ENCODE peak calls at places on chromosomes 7 and 10, in four cellular contexts. V is HepG2, R is K562, H is GM12878. L is an unnamed sample.

GRCh38 chr10:5442056-5442989 is 30.0 kb downstream of the NET1 start:
- DNase-seq in V (peak), R (peak), H (no peak), L (peak)

GRCh38 chr7:469591-469961 is 50.1 kb downstream of the PDGFA start:
- DNase-seq in V (no peak), R (no peak), H (no peak), L (no peak)

GRCh38 chr10:29041512-29042150 is 247.2 kb upstream of the LYZL1 start:
- DNase-seq in V (no peak), R (no peak), H (no peak), L (no peak)

GRCh38 chr7:19713676-19714075 is 4.8 kb upstream of the POLR1F start:
- DNase-seq in V (peak), R (peak), H (peak), L (peak)

GRCh38 chr10:126803394-126803793 is 101.8 kb upstream of the DOCK1 start:
- DNase-seq in V (no peak), R (no peak), H (no peak), L (no peak)

GRCh38 chr7:83475403-83475802 is 173.5 kb downstream of the SEMA3E start:
- DNase-seq in V (peak), R (no peak), H (no peak), L (no peak)

GRCh38 chr7:73648593-73649332 is 18.9 kb upstream of the VPS37D start:
- DNase-seq in V (no peak), R (no peak), H (no peak), L (no peak)

GRCh38 chr7:38057829-38058228 is 120.2 kb upstream of the STARD3NL start:
- DNase-seq in V (no peak), R (no peak), H (no peak), L (no peak)

GRCh38 chr10:30645340-30645827 is 15.8 kb upstream of the LYZL2 start:
- DNase-seq in V (peak), R (no peak), H (no peak), L (peak)

GRCh38 chr7:40698921-40699260 is 564.1 kb downstream of the SUGCT start:
- DNase-seq in V (no peak), R (no peak), H (no peak), L (no peak)

GRCh38 chr7:157801109-157801508 is 464.3 kb downstream of the DNAJB6 start:
- DNase-seq in V (no peak), R (no peak), H (no peak), L (no peak)

GRCh38 chr10:89079991-89080390 is 89.4 kb downstream of the FAS start:
- DNase-seq in V (no peak), R (no peak), H (no peak), L (no peak)

GRCh38 chr10:102522874-102523249 is 19.1 kb downstream of the SUFU start:
- DNase-seq in V (no peak), R (no peak), H (no peak), L (no peak)

GRCh38 chr7:106870983-106871410 is 5.9 kb downstream of the PIK3CG start:
- DNase-seq in V (no peak), R (no peak), H (peak), L (no peak)

GRCh38 chr7:130423636-130424035 is 17.2 kb downstream of the CEP41 start:
- DNase-seq in V (no peak), R (no peak), H (no peak), L (no peak)
- TF ChIP-seq POLR2AphosphoS2 in V (no peak), R (no peak), H (no peak), L (no peak)

GRCh38 chr7:2028733-2029132 is 204.0 kb downstream of the MAD1L1 start:
- DNase-seq in V (no peak), R (no peak), H (no peak), L (no peak)

GRCh38 chr7:2022021-2022409 is 210.7 kb downstream of the MAD1L1 start:
- DNase-seq in V (no peak), R (no peak), H (no peak), L (no peak)

GRCh38 chr7:2022737-2023250 is 210.0 kb downstream of the MAD1L1 start:
- DNase-seq in V (no peak), R (peak), H (no peak), L (no peak)

GRCh38 chr7:2025188-2025587 is 207.6 kb downstream of the MAD1L1 start:
- DNase-seq in V (no peak), R (no peak), H (no peak), L (no peak)

DNA sequence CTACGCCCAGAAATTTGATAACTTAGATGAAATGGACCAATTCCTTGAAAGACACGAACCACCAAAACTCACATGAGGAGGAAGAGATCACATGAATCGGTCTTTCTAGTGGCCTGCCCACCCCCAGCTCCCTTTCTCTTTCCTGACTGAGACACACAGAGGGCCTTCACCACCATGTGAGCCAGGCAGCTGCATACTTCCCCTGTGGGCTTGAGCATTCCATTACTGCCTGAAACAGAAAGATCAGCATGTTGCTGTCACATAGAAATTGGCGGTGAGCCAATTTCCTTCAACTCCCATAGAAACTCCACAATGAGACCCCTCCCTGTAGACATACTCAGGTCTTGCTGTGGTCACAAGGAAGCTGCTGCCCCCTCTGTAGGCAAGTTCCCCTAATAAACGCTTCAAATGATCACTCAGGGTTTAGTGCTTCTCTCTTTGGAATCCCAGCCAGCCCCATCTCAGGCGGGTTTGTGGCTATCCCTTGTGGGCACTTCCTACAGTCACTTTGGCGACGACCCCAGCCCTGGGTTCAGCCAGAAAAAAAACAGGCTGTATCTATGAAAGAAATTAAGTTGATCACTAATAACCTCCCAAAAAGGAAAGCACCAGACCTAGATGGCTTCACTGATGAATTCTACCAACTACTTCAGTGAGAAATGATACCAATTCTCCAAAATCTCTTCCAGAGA is 208.4 kb downstream of the MAD1L1 start:
- DNase-seq in V (peak), R (no peak), H (no peak), L (no peak)
- TF ChIP-seq POLR2AphosphoS2 in V (no peak), R (no peak), H (no peak), L (no peak)

GRCh38 chr7:28114056-28114455 is 66.5 kb downstream of the JAZF1 start:
- DNase-seq in V (no peak), R (no peak), H (no peak), L (no peak)
- TF ChIP-seq POLR2AphosphoS2 in V (no peak), R (no peak), H (no peak), L (no peak)

DNA sequence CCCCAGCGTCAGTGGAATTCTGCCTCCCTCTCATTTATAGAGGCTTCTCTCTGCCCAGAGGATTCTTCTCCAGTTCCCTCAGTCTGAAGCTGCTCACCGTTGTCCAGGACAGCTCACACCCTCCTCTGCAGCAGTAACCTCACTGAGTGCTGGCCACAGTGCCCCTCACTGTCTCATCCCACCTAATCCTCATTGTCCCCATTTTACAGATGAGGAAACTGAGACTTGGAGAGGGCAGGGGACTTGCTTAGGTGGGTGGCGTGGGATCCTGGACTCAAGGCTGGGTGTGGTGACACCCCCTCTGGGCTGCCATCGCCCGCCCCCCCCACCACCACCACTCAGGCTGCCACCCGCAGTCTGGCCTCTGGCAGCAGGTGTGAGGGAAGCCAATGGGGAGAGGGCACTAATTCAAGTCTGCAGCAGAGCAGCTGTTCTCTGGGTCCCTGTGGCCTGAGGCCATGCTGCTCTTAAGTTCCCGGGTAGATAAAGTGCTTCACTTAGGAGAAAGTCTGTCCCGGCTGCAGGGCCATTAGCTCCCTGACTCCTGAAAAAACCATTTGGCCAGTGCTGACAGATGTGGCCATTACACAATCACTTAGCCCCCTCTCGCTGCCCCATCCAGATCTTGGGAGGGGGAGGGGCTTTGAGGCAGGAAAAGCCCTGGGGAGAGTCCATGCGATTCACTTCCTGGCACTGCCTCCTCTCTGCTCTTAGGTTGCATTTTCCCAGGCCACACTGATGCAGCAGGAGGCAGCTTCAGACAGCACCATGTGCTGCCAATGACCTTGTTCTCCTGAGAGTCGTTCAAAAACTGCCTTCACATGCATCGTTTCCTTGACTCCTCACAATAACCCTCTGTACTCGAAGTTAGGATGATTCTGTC is 36.3 kb downstream of the DRGX start:
- DNase-seq in V (peak), R (no peak), H (no peak), L (no peak)
- TF ChIP-seq POLR2AphosphoS2 in V (no peak), R (no peak), H (no peak), L (no peak)

DNA sequence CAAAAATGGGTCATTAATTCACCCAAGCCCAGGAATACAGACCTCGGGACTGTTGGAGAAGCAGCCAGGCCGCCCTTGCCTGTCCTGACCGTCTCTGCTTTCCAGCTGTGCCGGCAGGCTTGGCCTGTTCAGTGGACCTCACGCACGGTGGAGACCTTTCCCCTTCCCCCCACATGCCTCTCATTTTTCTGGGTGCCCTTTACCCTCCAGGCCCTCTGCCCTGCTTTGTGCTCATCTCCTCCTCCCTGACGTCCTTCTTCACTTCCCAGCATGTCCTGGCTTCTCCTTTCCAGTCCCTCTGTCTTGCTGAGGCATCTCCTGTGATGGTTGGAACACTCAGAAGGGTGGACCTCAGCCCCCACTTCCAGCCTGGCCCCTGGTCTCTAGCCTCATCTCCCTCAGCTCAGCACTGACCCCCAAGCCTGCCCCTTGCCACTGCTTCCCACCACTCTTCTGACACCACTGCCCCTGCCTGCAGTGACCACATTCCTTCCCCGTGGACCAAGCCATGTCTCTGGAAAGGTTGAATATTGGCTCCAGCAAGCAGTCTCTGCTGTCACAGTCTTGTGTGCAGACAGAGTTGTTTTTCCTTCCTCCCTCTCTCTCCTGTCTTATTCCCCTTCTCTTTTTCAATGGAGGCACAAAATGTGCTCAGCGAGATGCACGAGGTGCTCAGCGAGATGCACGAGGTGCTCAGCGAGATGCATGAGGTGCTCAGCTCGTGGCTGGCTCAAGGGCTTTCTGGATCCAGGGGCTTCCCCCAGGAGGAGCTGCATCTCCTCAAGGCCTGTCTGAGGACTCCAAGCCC is 14.9 kb downstream of the BAG3 start:
- DNase-seq in V (peak), R (no peak), H (no peak), L (no peak)
- TF ChIP-seq POLR2AphosphoS2 in V (no peak), R (no peak), H (no peak), L (no peak)